ENCODE peak calls at places on chromosomes 3 and 15, in four cellular contexts. F, M, I and Q are unnamed samples.
A peak's percentile ranks its signal among the peaks of the same experiment; 100 is the strongest.

GRCh38 chr3:130692455-130692854 is 54.2 kb downstream of the PIK3R4 start:
- DNase-seq in F (no peak), M (no peak), I (no peak), Q (no peak)

GRCh38 chr3:8603115-8603710 is 41.4 kb downstream of the SSUH2 start:
- DNase-seq in F (no peak), M (no peak), I (no peak), Q (no peak)

GRCh38 chr15:68085052-68085451 is 30.9 kb downstream of the PIAS1 start:
- DNase-seq in F (no peak), M (no peak), I (no peak), Q (no peak)

GRCh38 chr3:175356899-175357324 is 497.8 kb downstream of the NAALADL2 start:
- DNase-seq in F (no peak), M (no peak), I (no peak), Q (no peak)

GRCh38 chr15:89926158-89926557 is 13.4 kb upstream of the ARPIN start:
- DNase-seq in F (no peak), M (no peak), I (no peak), Q (no peak)

GRCh38 chr15:84992157-84992940 is 10.7 kb downstream of the PDE8A start:
- DNase-seq in F (peak; percentile 49), M (peak; percentile 80), I (no peak), Q (no peak)

GRCh38 chr15:43268111-43269105 is 1.7 kb upstream of the TGM5 start:
- DNase-seq in F (peak; percentile 11), M (no peak), I (peak; percentile 62), Q (no peak)

GRCh38 chr3:178205750-178206149 is 330.5 kb upstream of the KCNMB2 start:
- DNase-seq in F (no peak), M (no peak), I (no peak), Q (no peak)

GRCh38 chr15:84979651-84980050 is 2.0 kb upstream of the PDE8A start:
- DNase-seq in F (no peak), M (no peak), I (peak; percentile 15), Q (no peak)

GRCh38 chr3:56484525-56485024 is 16.3 kb upstream of the ERC2 start:
- DNase-seq in F (no peak), M (no peak), I (no peak), Q (no peak)

GRCh38 chr3:194140520-194141414 is 4.8 kb downstream of the HES1 start:
- DNase-seq in F (peak; percentile 51), M (no peak), I (peak; percentile 61), Q (peak; percentile 77)

GRCh38 chr15:64138542-64138941 is 13.0 kb upstream of the SNX22 start:
- DNase-seq in F (no peak), M (no peak), I (no peak), Q (no peak)

GRCh38 chr15:90249123-90249863 is at the start of gene TTLL13:
- DNase-seq in F (peak; percentile 89), M (peak; percentile 95), I (peak; percentile 98), Q (peak; percentile 96)

GRCh38 chr15:30065025-30065801 is 17.5 kb upstream of the GOLGA8J start:
- DNase-seq in F (no peak), M (no peak), I (no peak), Q (no peak)

GRCh38 chr3:194325424-194326165 is 25.5 kb downstream of the CPN2 start:
- DNase-seq in F (no peak), M (no peak), I (no peak), Q (no peak)

GRCh38 chr3:56787784-56788256 is 13.9 kb downstream of the ARHGEF3 start:
- DNase-seq in F (no peak), M (no peak), I (no peak), Q (no peak)

GRCh38 chr15:77657629-77658238 is 25.0 kb upstream of the LINGO1 start:
- DNase-seq in F (no peak), M (no peak), I (no peak), Q (no peak)

GRCh38 chr3:137572931-137573330 is 191.2 kb upstream of the SOX14 start:
- DNase-seq in F (no peak), M (no peak), I (no peak), Q (no peak)

GRCh38 chr3:139378587-139378986 is 10.9 kb downstream of the COPB2 start:
- DNase-seq in F (peak; percentile 12), M (no peak), I (no peak), Q (no peak)

GRCh38 chr15:98785796-98786581 is 137.7 kb downstream of the IGF1R start:
- DNase-seq in F (peak; percentile 36), M (no peak), I (no peak), Q (no peak)

GRCh38 chr3:196979545-196979944 is 10.9 kb upstream of the PIGZ start:
- DNase-seq in F (no peak), M (no peak), I (no peak), Q (no peak)

GRCh38 chr3:37924453-37924852 is 62.8 kb downstream of the CTDSPL start:
- DNase-seq in F (no peak), M (no peak), I (no peak), Q (no peak)

GRCh38 chr3:101850327-101851048 is 1.2 kb downstream of the NFKBIZ start:
- DNase-seq in F (no peak), M (no peak), I (no peak), Q (no peak)

GRCh38 chr15:63815796-63816533 is 17.8 kb downstream of the HERC1 start:
- DNase-seq in F (no peak), M (no peak), I (no peak), Q (no peak)

GRCh38 chr3:17983106-17983505 is 240.7 kb upstream of the TBC1D5 start:
- DNase-seq in F (no peak), M (no peak), I (no peak), Q (no peak)

GRCh38 chr3:88000853-88001252 is 58.0 kb downstream of the CGGBP1 start:
- DNase-seq in F (no peak), M (no peak), I (peak; percentile 22), Q (no peak)

GRCh38 chr15:54560417-54560816 is 582.2 kb downstream of the UNC13C start:
- DNase-seq in F (no peak), M (no peak), I (no peak), Q (no peak)

GRCh38 chr3:45084361-45084760 is 58.3 kb downstream of the CLEC3B start:
- DNase-seq in F (no peak), M (no peak), I (no peak), Q (no peak)

GRCh38 chr3:108004647-108005046 is 86.2 kb downstream of the CD47 start:
- DNase-seq in F (no peak), M (no peak), I (no peak), Q (no peak)

DNA sequence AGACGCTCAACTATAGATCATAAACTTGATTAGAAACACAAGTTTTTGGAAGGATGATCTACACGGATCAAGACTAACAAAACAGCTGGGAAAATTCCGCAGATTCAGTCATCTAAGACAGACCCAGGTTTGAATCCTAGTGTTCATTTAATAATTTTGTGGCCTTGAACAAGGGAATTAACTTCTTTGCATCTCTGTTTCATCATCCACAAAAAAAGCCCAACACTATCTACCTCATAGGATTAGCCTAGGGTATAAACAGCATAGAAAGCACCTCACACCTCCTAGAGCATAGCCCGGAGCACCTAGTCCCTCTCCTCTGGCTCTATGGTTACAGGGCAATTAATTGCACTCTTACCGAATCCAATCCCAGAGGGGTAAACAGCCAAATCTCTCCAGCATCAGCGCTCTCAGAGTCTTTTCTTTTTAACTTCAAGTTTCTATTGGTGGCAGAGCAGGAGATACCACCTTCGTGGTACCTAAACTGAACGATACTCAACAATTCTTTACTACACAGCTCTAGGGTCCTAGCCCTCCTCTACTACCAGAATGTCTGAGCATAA is 3.5 kb downstream of the TBL1XR1 start:
- DNase-seq in F (no peak), M (no peak), I (no peak), Q (no peak)
- TF ChIP-seq CTCF in F (no peak), M (no peak), I (no peak), Q (no peak)

DNA sequence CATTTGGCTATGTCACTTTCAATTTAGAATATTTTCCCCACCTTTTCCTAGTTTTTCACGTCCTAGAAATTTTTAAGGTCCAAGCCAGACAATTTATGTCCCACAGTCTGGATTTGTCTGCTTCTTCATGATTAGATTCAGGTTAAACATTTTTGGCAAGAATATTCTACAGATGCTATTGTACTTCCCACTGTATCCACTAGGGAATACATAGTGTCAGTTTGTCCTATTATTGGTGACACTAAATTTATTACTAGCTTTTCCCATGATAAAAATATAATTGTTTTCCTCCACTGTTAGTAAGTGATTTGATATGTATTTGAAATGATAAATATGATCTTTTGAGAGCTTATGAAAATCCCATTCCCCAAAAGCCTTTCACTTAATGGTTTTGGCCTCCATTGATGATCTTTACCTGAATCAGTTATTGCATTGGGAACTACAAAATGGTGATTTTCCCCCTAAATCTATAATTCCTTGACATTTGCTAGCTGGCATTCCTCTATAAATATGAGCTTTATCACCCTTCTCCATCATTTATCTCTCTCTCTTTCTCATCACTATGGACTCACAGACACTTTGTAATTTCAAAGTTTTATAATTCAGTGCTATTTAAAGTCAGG is 8.3 kb downstream of the ARL14 start:
- DNase-seq in F (no peak), M (peak; percentile 22), I (no peak), Q (no peak)
- TF ChIP-seq CTCF in F (no peak), M (no peak), I (peak; percentile 79), Q (no peak)

DNA sequence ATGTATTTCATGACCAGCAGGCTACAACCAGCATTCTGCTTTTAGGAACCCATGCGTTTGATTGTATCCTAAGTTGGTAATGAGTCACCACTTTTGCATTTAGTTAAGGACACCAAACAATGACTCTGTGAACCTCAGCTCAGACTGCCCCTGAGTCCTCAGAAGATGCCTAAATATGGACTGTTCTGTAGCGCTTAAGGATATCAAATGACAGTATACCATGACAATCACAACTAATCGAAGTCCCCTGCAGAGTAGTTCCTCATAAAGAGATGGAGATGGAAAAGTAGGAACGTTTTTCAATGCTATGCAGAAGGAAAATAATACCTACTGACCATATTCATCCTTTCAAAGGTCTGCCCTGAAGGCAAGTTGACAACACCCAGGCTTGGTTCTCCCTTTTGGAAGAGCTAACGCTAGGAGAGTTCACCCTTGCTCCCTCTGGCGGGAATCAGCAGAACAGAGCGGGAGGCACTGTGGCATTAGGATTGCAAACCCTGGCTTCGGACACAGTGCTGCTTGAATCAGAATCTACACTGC is 508.6 kb downstream of the FHIT start:
- DNase-seq in F (peak; percentile 25), M (peak; percentile 3), I (peak; percentile 50), Q (no peak)
- TF ChIP-seq CTCF in F (peak; percentile 70), M (no peak), I (peak; percentile 49), Q (no peak)

GRCh38 chr15:44541282-44541958 is 4.5 kb downstream of the EIF3J start:
- DNase-seq in F (peak; percentile 16), M (no peak), I (no peak), Q (no peak)

GRCh38 chr15:44550734-44551133 is 13.8 kb downstream of the EIF3J start:
- DNase-seq in F (no peak), M (no peak), I (no peak), Q (no peak)

GRCh38 chr15:44550256-44550655 is 13.3 kb downstream of the EIF3J start:
- DNase-seq in F (no peak), M (no peak), I (no peak), Q (no peak)

DNA sequence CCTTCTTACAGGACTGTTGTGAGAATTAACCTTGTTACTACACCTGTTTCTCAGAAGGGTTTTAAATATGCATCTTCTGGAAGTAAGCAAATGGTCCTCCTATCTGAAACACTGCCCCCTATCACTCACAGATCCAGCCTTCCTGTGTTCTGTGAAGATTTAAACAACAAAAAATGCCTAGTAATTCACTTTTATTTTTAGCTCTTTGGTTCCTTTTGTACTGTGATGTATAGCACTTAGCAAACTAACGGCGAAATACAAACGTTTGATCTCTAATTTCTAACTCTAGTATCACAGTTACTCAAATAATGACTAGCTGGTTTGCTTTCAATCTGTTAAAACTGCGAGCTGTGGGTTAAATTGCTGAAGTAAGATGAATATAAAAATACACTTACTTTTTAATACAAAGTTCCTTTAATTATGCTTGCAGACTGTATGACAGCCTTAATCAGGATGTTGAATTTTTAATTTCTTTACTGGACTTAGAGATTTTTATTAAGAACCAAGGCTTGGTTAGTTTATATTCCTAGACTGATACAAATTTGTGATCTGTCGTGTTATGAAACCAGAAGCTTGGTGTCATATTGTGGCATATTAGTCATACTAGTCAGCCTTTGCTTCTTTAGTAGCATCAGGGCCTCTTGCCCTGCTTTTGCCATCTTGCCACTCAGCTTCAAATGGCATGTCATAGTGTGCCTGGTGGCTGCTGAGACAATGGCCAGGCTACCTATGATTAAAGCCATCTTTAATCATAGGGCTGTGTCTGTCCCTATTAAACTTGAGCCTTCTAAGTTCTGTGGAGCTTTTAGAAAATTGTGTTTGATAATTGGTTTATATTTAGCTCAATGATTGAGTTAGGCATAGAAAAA is 9.2 kb downstream of the EIF3J start:
- DNase-seq in F (no peak), M (no peak), I (no peak), Q (no peak)
- TF ChIP-seq CTCF in F (peak; percentile 30), M (peak; percentile 40), I (no peak), Q (no peak)